ENCODE peak calls at places on chromosomes 11 and 22, in seven cellular contexts. U is Calu3, S is lower leg skin, B is A549, K is AG04449, I is lower lobe of right lung, V is brain microvascular endothelial cell. R is an unnamed sample.

GRCh38 chr11:6354651-6355485 is 34.6 kb upstream of the CAVIN3 start:
- DNase-seq in S (no peak), U (no peak), K (no peak), B (no peak), V (no peak), I (no peak), R (no peak)

GRCh38 chr22:49519117-49519737 is 308.4 kb downstream of the BRD1 start:
- DNase-seq in U (no peak), K (no peak), S (no peak), V (no peak), I (no peak), B (no peak), R (no peak)

GRCh38 chr11:63683133-63683991 is 2.1 kb downstream of the RTN3 start:
- DNase-seq in K (no peak), U (no peak), S (no peak), I (no peak), B (no peak), V (no peak), R (no peak)

GRCh38 chr11:16001899-16002426 is 354.4 kb downstream of the SOX6 start:
- DNase-seq in S (no peak), V (peak), B (peak), I (peak), U (peak), K (peak), R (peak)

GRCh38 chr11:116773203-116774112 is 671 bp upstream of the BUD13 start:
- DNase-seq in V (peak), I (no peak), B (no peak), U (no peak), S (no peak), K (no peak), R (no peak)

GRCh38 chr11:134944131-134944530 is 532.1 kb upstream of the B3GAT1 start:
- DNase-seq in V (no peak), B (no peak), K (no peak), S (peak), U (no peak), I (no peak), R (no peak)

GRCh38 chr11:62404435-62404834 is 14.4 kb upstream of the SCGB1A1 start:
- DNase-seq in S (no peak), V (no peak), B (no peak), K (no peak), I (no peak), U (no peak), R (no peak)

GRCh38 chr11:111762981-111763643 is 3.1 kb downstream of the PPP2R1B start:
- DNase-seq in K (no peak), U (no peak), S (no peak), V (no peak), I (no peak), B (no peak), R (no peak)

GRCh38 chr11:96187779-96188624 is 155.0 kb downstream of the MAML2 start:
- DNase-seq in U (no peak), S (no peak), V (peak), I (no peak), B (peak), K (peak), R (peak)

GRCh38 chr11:47950396-47950795 is 30.0 kb upstream of the PTPRJ start:
- DNase-seq in V (no peak), B (no peak), U (no peak), I (peak), S (no peak), K (no peak), R (no peak)

GRCh38 chr22:44837481-44837880 is 85.1 kb downstream of the ARHGAP8 start:
- DNase-seq in V (no peak), I (no peak), S (no peak), B (no peak), K (no peak), U (no peak), R (no peak)

GRCh38 chr11:29432719-29433325 is 584.0 kb downstream of the KCNA4 start:
- DNase-seq in I (no peak), U (peak), V (no peak), K (no peak), B (peak), S (no peak), R (no peak)

GRCh38 chr22:47395481-47395880 is 633.0 kb downstream of the TBC1D22A start:
- DNase-seq in K (no peak), V (peak), B (peak), S (no peak), I (no peak), U (no peak), R (no peak)

GRCh38 chr11:30488304-30488998 is 97.7 kb downstream of the MPPED2 start:
- DNase-seq in S (no peak), I (no peak), B (peak), U (peak), K (peak), V (peak), R (peak)

GRCh38 chr22:38754247-38755154 is 1.3 kb downstream of the SUN2 start:
- DNase-seq in K (no peak), V (no peak), B (no peak), I (peak), U (peak), S (peak), R (no peak)

GRCh38 chr11:32279672-32280071 is 155.7 kb downstream of the WT1 start:
- DNase-seq in V (no peak), K (no peak), B (no peak), I (no peak), S (no peak), U (no peak), R (no peak)

GRCh38 chr11:128810784-128811514 is 56.1 kb downstream of the KCNJ1 start:
- DNase-seq in B (no peak), S (no peak), U (no peak), K (no peak), V (no peak), I (no peak), R (no peak)

GRCh38 chr11:46724088-46724487 is 5.1 kb downstream of the F2 start:
- DNase-seq in B (no peak), K (no peak), U (no peak), S (no peak), I (no peak), V (no peak), R (no peak)

GRCh38 chr22:43142881-43143562 is at the start of gene MCAT:
- DNase-seq in U (peak), I (peak), K (no peak), S (peak), V (peak), B (peak), R (no peak)

GRCh38 chr11:76655466-76656086 is 15.0 kb downstream of the LRRC32 start:
- DNase-seq in B (no peak), V (no peak), S (peak), I (no peak), U (no peak), K (no peak), R (no peak)

GRCh38 chr11:7759010-7759409 is 37.7 kb downstream of the OR5P2 start:
- DNase-seq in B (no peak), K (no peak), U (no peak), S (no peak), V (no peak), I (no peak), R (no peak)

GRCh38 chr11:789951-790350 is at the start of gene CEND1:
- DNase-seq in V (no peak), B (peak), S (no peak), K (no peak), U (no peak), I (no peak), R (no peak)

GRCh38 chr11:10050561-10050960 is 243.5 kb downstream of the SBF2 start:
- DNase-seq in S (no peak), I (no peak), K (no peak), V (peak), B (peak), U (no peak), R (no peak)

GRCh38 chr11:36928621-36929020 is 330.6 kb upstream of the RAG2 start:
- DNase-seq in V (no peak), U (no peak), I (no peak), K (no peak), S (no peak), B (no peak), R (no peak)

GRCh38 chr11:109432105-109432504 is 10.1 kb downstream of the C11orf87 start:
- DNase-seq in B (no peak), S (no peak), U (no peak), K (peak), I (no peak), V (no peak), R (no peak)

GRCh38 chr22:27273386-27273785 is 528.2 kb downstream of the MN1 start:
- DNase-seq in I (no peak), K (no peak), B (no peak), V (no peak), U (no peak), S (no peak), R (no peak)

GRCh38 chr22:21991774-21992173 is 9.2 kb upstream of the TOP3B start:
- DNase-seq in V (no peak), U (no peak), K (no peak), S (no peak), I (no peak), B (no peak), R (no peak)

GRCh38 chr11:108009497-108010360 is 1.0 kb downstream of the CUL5 start:
- DNase-seq in B (no peak), I (no peak), U (no peak), S (no peak), K (no peak), V (peak), R (no peak)

GRCh38 chr11:129131361-129131760 is 60.8 kb downstream of the ARHGAP32 start:
- DNase-seq in B (no peak), S (no peak), K (no peak), U (no peak), I (no peak), V (peak), R (no peak)

GRCh38 chr11:37525336-37525735 is 927.3 kb upstream of the RAG2 start:
- DNase-seq in V (no peak), B (no peak), S (no peak), K (no peak), U (no peak), I (no peak), R (no peak)

GRCh38 chr11:92180664-92181251 is 43.9 kb upstream of the FAT3 start:
- DNase-seq in V (peak), I (no peak), S (no peak), U (no peak), K (peak), B (no peak), R (no peak)

GRCh38 chr11:10322830-10323792 is 18.2 kb downstream of the ADM start:
- DNase-seq in V (peak), B (peak), S (peak), K (peak), U (peak), I (no peak), R (peak)

GRCh38 chr11:40099391-40100169 is 1359.9 kb downstream of the LRRC4C start:
- DNase-seq in B (no peak), V (no peak), I (no peak), U (no peak), K (no peak), S (no peak), R (no peak)

GRCh38 chr11:97617031-97617430 is 1227.2 kb downstream of the JRKL start:
- DNase-seq in K (no peak), B (no peak), U (no peak), I (no peak), V (no peak), S (no peak), R (no peak)

GRCh38 chr11:55895216-55895615 is 12.1 kb downstream of the TRIM51 start:
- DNase-seq in K (no peak), U (no peak), V (no peak), B (no peak), I (no peak), S (no peak), R (no peak)
- TF ChIP-seq CTCF in K (no peak), U (no peak), V (no peak), B (no peak), I (no peak), S (no peak), R (no peak)

DNA sequence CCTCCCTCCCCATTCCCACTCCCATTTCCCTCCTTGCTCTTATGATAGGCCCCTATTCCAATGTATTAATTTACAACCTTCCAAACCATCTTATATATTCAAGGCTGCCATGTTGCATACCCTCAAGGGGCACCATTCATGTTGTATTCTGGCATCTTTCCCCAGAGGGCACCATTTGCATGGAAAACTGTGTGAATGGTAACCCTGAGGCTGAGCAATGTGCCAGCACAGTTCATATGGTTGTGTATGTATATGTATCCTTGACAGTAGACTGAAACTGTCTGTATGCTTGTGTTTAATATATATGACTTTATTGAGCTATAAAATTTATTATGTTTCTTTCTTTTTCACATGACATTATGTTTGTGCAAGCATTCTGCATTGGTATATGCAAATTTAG is 7.3 kb downstream of the RASSF10 start:
- DNase-seq in S (no peak), K (no peak), V (no peak), U (peak), I (no peak), B (peak), R (no peak)
- TF ChIP-seq CTCF in S (no peak), K (no peak), V (no peak), U (no peak), I (no peak), B (peak), R (no peak)

GRCh38 chr22:29700949-29701927 is 18.6 kb upstream of the CABP7 start:
- DNase-seq in B (peak), S (peak), I (no peak), K (no peak), U (peak), V (no peak), R (no peak)
- TF ChIP-seq CTCF in B (no peak), S (no peak), I (no peak), K (peak), U (peak), V (peak), R (no peak)

DNA sequence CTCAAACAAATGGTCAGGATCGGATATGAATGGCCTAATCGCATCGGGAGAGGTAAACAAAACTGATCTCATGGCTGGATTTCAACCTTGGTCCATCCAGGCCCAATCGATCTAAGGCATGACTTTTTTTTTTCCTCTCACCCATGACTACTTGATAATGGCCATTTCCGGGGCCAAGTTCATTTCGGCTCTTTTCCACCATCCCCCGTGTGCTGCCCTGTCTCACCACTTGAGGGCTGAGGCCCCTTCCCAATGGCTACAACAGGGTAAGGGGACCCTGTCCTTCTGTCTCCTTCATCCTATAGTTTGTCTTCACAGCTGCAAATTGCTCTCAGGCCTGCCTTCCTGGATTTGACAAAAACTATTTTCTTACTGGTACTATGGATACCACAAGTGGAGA is 26.7 kb downstream of the GRAP2 start:
- DNase-seq in I (no peak), V (no peak), U (no peak), B (no peak), K (no peak), S (no peak), R (no peak)
- TF ChIP-seq CTCF in I (no peak), V (peak), U (peak), B (no peak), K (no peak), S (no peak), R (no peak)

DNA sequence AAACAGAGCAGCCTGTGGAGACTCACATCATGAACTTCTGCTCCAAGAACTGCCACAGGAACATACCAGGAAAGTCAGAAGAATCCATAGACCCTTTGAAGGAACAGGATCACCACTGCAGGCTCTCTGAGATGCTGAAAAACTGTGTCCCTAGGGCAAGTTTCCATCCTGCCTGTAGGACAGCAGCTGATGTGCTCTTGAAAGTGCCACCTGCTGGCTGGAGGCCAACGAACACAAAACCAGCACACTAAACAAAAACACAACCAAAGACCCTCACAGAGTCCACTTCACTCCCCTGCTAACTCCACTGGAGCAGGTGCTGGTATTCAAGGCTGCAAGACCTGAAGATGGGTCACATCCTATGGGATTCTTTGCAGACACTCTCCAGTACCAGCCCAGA is 12.0 kb upstream of the NXPE1 start:
- DNase-seq in I (no peak), V (no peak), U (no peak), S (no peak), B (no peak), K (no peak), R (no peak)
- TF ChIP-seq CTCF in I (no peak), V (no peak), U (no peak), S (no peak), B (no peak), K (no peak), R (no peak)

DNA sequence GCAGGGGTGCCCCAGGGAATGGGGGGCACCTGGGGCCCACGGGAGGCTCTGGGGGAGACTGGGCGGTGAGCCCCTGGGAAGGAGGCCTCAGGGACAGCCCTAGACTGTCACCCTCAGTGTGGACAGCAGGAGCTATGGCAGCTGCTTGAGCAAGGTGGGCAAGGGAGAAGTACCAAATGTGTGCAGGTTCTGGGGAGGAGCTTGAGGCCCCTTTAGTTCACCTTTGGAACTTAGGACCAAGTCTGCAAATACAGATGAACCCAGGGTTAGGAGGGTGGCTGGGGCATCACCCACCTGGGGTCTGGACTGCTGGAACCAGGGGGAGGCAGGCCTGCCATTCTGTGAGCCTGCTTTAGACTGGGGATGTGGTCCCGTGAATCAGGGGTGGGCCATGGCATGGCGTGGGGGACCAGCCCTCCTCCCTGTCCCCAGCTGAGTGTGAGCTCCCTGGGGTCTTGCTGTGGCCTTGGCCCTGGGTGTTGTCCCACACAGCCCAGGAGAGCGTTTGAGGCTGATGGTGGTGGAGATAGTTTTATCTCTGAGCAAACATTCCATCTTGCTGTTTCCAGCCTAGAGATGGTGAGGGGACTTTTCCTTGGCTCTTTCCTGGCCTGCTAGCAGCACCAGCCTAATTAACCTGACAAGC is 122.3 kb downstream of the KCNQ1 start:
- DNase-seq in I (peak), B (no peak), K (no peak), V (no peak), S (no peak), U (no peak), R (no peak)
- TF ChIP-seq CTCF in I (no peak), B (no peak), K (no peak), V (no peak), S (no peak), U (no peak), R (no peak)

DNA sequence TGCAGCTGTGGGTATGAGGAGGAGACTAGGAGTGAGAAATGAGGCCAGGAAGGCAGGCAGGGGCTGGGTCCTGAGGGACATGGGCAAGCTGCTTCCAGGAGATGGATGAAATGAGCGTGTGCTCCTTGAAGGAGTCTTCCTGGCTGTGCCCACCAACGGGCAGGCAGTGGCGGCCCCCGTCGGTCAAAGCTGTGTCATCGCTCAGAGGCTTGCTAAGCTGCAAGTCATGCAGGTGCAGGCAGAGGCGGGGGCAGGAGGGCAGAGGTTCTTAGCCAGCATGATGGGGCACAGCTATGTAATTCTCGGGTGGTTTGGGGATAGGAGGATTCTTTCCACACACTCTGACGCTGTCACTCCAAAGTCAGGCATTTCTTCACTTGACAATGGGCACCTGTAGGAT is 12.5 kb upstream of the PEX26 start:
- DNase-seq in U (peak), S (no peak), I (no peak), K (no peak), B (peak), V (no peak), R (no peak)
- TF ChIP-seq CTCF in U (no peak), S (no peak), I (no peak), K (no peak), B (no peak), V (no peak), R (no peak)

GRCh38 chr11:43802509-43802908 is 78.1 kb upstream of the ALKBH3 start:
- DNase-seq in S (no peak), I (no peak), U (no peak), K (no peak), V (no peak), B (no peak), R (no peak)
- TF ChIP-seq CTCF in S (no peak), I (peak), U (peak), K (peak), V (peak), B (peak), R (peak)

DNA sequence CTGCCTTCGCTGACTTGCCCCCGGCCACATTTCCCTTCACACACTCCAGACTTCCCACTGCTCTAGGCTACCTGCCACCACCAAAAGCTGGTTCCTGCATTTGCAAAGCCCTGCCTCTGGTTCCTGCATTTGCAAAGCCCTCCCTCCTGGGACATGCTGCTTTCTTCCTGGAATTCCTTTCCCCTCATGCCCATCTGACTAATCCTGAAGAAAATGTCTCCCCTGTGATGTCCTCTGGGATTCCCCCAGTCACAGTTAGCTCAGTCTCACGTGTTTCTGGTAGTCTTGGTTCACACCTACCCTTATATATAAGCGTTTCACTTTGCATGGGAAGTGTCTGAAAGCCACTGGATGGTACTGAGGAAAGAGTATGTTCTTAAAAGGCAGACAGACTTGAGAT is 206.9 kb downstream of the DBX1 start:
- DNase-seq in V (peak), I (no peak), S (peak), B (peak), K (peak), U (no peak), R (no peak)
- TF ChIP-seq CTCF in V (no peak), I (no peak), S (no peak), B (no peak), K (no peak), U (no peak), R (no peak)

DNA sequence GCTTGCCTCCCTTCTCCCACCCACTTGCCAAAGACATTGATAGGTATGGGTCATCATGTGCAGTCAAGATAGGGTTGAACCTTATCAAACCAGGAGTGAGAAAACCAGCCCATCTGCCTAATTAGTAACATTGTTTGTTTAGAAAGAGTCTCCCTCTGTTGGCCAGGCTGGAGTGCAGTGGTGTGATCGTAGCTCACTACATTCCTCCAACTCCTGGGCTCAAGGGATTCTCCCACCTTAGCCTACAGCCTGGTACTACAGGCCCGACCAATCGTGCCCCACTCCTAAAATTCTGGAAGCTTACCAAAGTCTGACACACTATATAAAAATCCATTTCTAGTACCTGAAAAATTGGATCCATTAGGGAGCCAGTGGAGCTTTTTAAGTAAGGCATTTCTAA is 4.5 kb downstream of the C11orf71 start:
- DNase-seq in V (no peak), S (no peak), B (no peak), U (peak), I (no peak), K (no peak), R (no peak)
- TF ChIP-seq CTCF in V (peak), S (no peak), B (peak), U (no peak), I (no peak), K (peak), R (peak)

R was measured in AG09319.